ENCODE peak calls at places on chromosomes 2 and 18, in seven cellular contexts. D, A, C, B, G, L and J are unnamed samples. For H3K4me1, the result is how much of the 10 kb centered on the place peaks cover.

GRCh38 chr2:130377491-130377890 is 21.6 kb downstream of the PTPN18 start:
- DNase-seq in D (no peak), A (no peak), C (no peak), B (no peak), G (no peak), L (no peak), J (no peak)

GRCh38 chr2:84492571-84492970 is 23.7 kb upstream of the DNAH6 start:
- DNase-seq in D (no peak), A (no peak), C (no peak), B (no peak), G (no peak), L (no peak), J (no peak)

GRCh38 chr2:162574615-162575452 is 230.9 kb downstream of the GCA start:
- DNase-seq in D (no peak), A (no peak), C (no peak), B (peak), G (no peak), L (no peak), J (no peak)

GRCh38 chr2:237131749-237132148 is 46.1 kb downstream of the COPS8 start:
- DNase-seq in D (no peak), A (no peak), C (no peak), B (no peak), G (no peak), L (no peak), J (no peak)

GRCh38 chr18:48300463-48300961 is 108.7 kb downstream of the ZBTB7C start:
- DNase-seq in D (peak), A (no peak), C (no peak), B (peak), G (peak), L (peak), J (peak)

GRCh38 chr2:69013837-69014796 is 1.1 kb downstream of the ANTXR1 start:
- DNase-seq in D (no peak), A (no peak), C (no peak), B (peak), G (peak), L (no peak), J (no peak)

GRCh38 chr2:69715964-69716363 is 26.0 kb upstream of the ANXA4 start:
- DNase-seq in D (no peak), A (no peak), C (no peak), B (no peak), G (no peak), L (no peak), J (no peak)

GRCh38 chr18:48629730-48630324 is 91.0 kb downstream of the CTIF start:
- DNase-seq in D (no peak), A (no peak), C (no peak), B (peak), G (no peak), L (no peak), J (no peak)

GRCh38 chr2:23106232-23106631 is 278.7 kb upstream of the KLHL29 start:
- DNase-seq in D (no peak), A (no peak), C (no peak), B (no peak), G (no peak), L (no peak), J (no peak)

GRCh38 chr2:174614261-174614660 is 16.7 kb upstream of the WIPF1 start:
- DNase-seq in D (no peak), A (no peak), C (no peak), B (no peak), G (no peak), L (no peak), J (no peak)

GRCh38 chr2:1162768-1163584 is 212.3 kb downstream of the SNTG2 start:
- DNase-seq in D (peak), A (peak), C (no peak), B (no peak), G (no peak), L (peak), J (no peak)

GRCh38 chr18:76450452-76450851 is 44.6 kb downstream of the ZNF516 start:
- DNase-seq in D (no peak), A (no peak), C (no peak), B (no peak), G (no peak), L (no peak), J (no peak)

GRCh38 chr18:60693426-60693825 is 320.9 kb upstream of the MC4R start:
- DNase-seq in D (no peak), A (no peak), C (no peak), B (no peak), G (no peak), L (no peak), J (no peak)

GRCh38 chr2:99545066-99545465 is 55.2 kb upstream of the REV1 start:
- DNase-seq in D (no peak), A (no peak), C (no peak), B (no peak), G (no peak), L (no peak), J (no peak)

GRCh38 chr2:237866119-237866621 is 6.7 kb downstream of the RAMP1 start:
- DNase-seq in D (no peak), A (no peak), C (no peak), B (peak), G (no peak), L (no peak), J (no peak)

GRCh38 chr2:190283783-190284182 is 35.8 kb downstream of the HIBCH start:
- DNase-seq in D (no peak), A (no peak), C (no peak), B (no peak), G (no peak), L (no peak), J (no peak)

GRCh38 chr2:105256431-105257047 is 15.0 kb downstream of the GPR45 start:
- DNase-seq in D (no peak), A (no peak), C (no peak), B (peak), G (no peak), L (no peak), J (no peak)

GRCh38 chr18:53408271-53408670 is 816.2 kb downstream of the MBD2 start:
- DNase-seq in D (no peak), A (no peak), C (no peak), B (no peak), G (no peak), L (no peak), J (no peak)

GRCh38 chr2:219207884-219208740 is 1.5 kb downstream of the ZFAND2B start:
- DNase-seq in D (no peak), A (no peak), C (no peak), B (peak), G (no peak), L (no peak), J (no peak)

GRCh38 chr2:31414601-31415241 is at the start of gene XDH:
- DNase-seq in D (no peak), A (no peak), C (no peak), B (peak), G (peak), L (no peak), J (no peak)

GRCh38 chr2:214934006-214934405 is 124.5 kb upstream of the BARD1 start:
- DNase-seq in D (no peak), A (no peak), C (no peak), B (no peak), G (no peak), L (no peak), J (no peak)

GRCh38 chr2:70688427-70688826 is 79.6 kb downstream of the ADD2 start:
- DNase-seq in D (no peak), A (no peak), C (no peak), B (no peak), G (no peak), L (no peak), J (no peak)

GRCh38 chr18:41955688-41956087 is 654 bp downstream of the PIK3C3 start:
- DNase-seq in D (no peak), A (no peak), C (no peak), B (no peak), G (no peak), L (no peak), J (no peak)

GRCh38 chr2:10626837-10627236 is 62.9 kb downstream of the NOL10 start:
- DNase-seq in D (no peak), A (no peak), C (no peak), B (no peak), G (no peak), L (no peak), J (no peak)

GRCh38 chr2:74495440-74495839 is 4.0 kb downstream of the LBX2 start:
- DNase-seq in D (no peak), A (no peak), C (no peak), B (no peak), G (no peak), L (no peak), J (no peak)

GRCh38 chr2:212328712-212329496 is 209.7 kb downstream of the ERBB4 start:
- DNase-seq in D (no peak), A (no peak), C (no peak), B (no peak), G (no peak), L (no peak), J (no peak)

GRCh38 chr2:219335373-219335786 is 2.8 kb upstream of the RESP18 start:
- DNase-seq in D (no peak), A (no peak), C (no peak), B (no peak), G (no peak), L (no peak), J (no peak)

GRCh38 chr2:26039603-26040367 is 5.9 kb downstream of the RAB10 start:
- DNase-seq in D (no peak), A (no peak), C (no peak), B (no peak), G (no peak), L (no peak), J (no peak)

GRCh38 chr2:42117923-42118758 is 51.0 kb upstream of the EML4 start:
- DNase-seq in D (no peak), A (no peak), C (no peak), B (no peak), G (peak), L (no peak), J (no peak)

GRCh38 chr18:79590191-79591039 is 89.2 kb upstream of the CTDP1 start:
- DNase-seq in D (peak), A (no peak), C (no peak), B (no peak), G (no peak), L (no peak), J (peak)

GRCh38 chr2:72973566-72974435 is 56.5 kb downstream of the EMX1 start:
- DNase-seq in D (peak), A (peak), C (peak), B (peak), G (peak), L (peak), J (no peak)

GRCh38 chr2:9665903-9666302 is 35.1 kb upstream of the YWHAQ start:
- DNase-seq in D (no peak), A (no peak), C (no peak), B (no peak), G (no peak), L (no peak), J (no peak)

DNA sequence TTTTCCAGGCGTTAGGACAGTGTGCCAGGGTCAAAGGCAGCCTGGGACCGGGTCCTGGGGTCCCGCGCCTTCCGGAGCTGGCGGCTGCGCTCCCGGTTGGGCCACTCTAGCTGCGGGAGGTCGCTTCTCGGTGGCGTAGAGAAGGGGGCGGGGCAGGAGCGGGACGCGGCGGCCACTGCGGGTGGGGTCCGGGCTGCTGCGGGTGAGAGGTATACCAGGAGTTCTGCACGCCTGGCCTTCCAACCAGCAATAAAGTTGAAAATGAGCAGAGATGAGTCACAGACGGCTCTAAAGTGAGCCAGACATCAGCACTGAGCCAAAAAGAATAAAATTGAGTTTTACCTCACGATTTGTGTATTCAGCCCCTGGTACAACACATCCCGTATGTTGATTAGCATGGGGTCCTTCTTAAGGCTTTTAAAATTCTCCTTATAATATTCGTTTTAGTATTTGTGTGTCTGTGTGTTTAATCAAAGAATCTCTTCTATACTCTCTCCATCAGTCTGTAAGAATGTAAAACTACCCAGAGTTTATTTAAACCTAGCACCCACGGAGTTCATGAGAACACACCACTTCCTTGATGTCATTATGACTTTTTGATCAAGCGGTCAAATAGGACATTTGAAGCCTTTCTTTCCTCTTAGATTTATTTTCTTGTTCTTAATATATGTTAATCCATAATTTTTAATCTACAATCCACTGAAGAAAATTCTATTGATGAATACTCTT is at the start of gene C1GALT1C1L:
- DNase-seq in D (peak), A (no peak), C (no peak), B (peak), G (no peak), L (no peak), J (peak)
- H3K4me3 ChIP-seq in D (peak), A (no peak), C (peak), B (no peak), G (no peak), L (no peak), J (peak)

GRCh38 chr2:55157474-55157884 is 74.6 kb downstream of the CLHC1 start:
- DNase-seq in D (no peak), A (no peak), C (no peak), B (no peak), G (no peak), L (no peak), J (no peak)
- H3K4me1 ChIP-seq in D (under half), A (under half), C (under half), B (half or more), G (under half), L (under half), J (half or more)

GRCh38 chr2:66268756-66269155 is 166.2 kb upstream of the MEIS1 start:
- DNase-seq in D (no peak), A (no peak), C (no peak), B (no peak), G (no peak), L (no peak), J (no peak)
- H3K4me3 ChIP-seq in D (no peak), A (no peak), C (no peak), B (no peak), G (no peak), L (no peak), J (no peak)

DNA sequence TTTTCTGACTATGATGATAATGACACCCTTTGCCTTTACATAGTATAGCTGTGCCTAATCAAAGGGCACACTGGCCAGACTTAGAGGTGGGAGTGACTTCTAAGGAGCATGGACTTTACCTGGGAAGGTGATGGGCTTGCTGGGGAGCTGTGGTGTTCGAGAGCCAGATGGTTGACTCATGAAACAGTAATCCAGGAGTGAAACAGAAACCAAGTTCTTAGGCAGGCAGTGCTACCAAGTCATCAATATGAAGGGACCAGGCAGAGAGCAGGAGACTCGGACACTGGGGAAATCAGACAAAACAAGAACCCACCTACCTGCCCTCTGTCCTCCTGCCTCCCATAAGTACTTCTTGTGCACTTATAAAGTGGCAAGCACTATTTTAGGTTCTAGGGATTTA is 430.4 kb downstream of the DLGAP1 start:
- DNase-seq in D (no peak), A (no peak), C (no peak), B (no peak), G (peak), L (no peak), J (no peak)
- H3K4me1 ChIP-seq in D (under half), A (under half), C (under half), B (under half), G (under half), L (under half), J (under half)

GRCh38 chr2:150482667-150483260 is 4.7 kb downstream of the RND3 start:
- DNase-seq in D (no peak), A (no peak), C (no peak), B (no peak), G (no peak), L (no peak), J (no peak)
- H3K4me3 ChIP-seq in D (no peak), A (no peak), C (no peak), B (no peak), G (no peak), L (no peak), J (no peak)

GRCh38 chr2:88694015-88694414 is 2.5 kb downstream of the RPIA start:
- DNase-seq in D (peak), A (no peak), C (no peak), B (no peak), G (no peak), L (no peak), J (peak)

GRCh38 chr2:88690591-88691338 is 708 bp upstream of the RPIA start:
- DNase-seq in D (no peak), A (no peak), C (no peak), B (peak), G (peak), L (peak), J (peak)

GRCh38 chr2:88691339-88692183 is at the start of gene RPIA:
- DNase-seq in D (peak), A (peak), C (peak), B (peak), G (peak), L (peak), J (peak)

GRCh38 chr2:88687384-88687783 is 4.1 kb upstream of the RPIA start:
- DNase-seq in D (no peak), A (no peak), C (no peak), B (no peak), G (no peak), L (no peak), J (no peak)

GRCh38 chr2:88692187-88692586 is 714 bp downstream of the RPIA start:
- DNase-seq in D (peak), A (peak), C (no peak), B (peak), G (peak), L (peak), J (peak)
- H3K4me1 ChIP-seq in D (under half), A (under half), C (under half), B (under half), G (under half), L (under half), J (under half)